ENCODE peak calls at places on chromosome 2, in seven cellular contexts. One of them, this sample, is unnamed. For H3K4me1, the result is how much of the 10 kb centered on the place peaks cover.

GRCh38 chr2:237281900-237282306 is 132.1 kb downstream of the COL6A3 start:
- DNase-seq in adipocyte: peak
- DNase-seq in kidney: no peak
- DNase-seq in Caco-2: no peak
- DNase-seq in transverse colon: no peak
- DNase-seq in right lobe of liver: no peak
- DNase-seq in heart right ventricle: no peak
- DNase-seq in this sample: peak

GRCh38 chr2:219459460-219460311 is 25.0 kb downstream of the SPEG start:
- DNase-seq in adipocyte: peak
- DNase-seq in kidney: peak
- DNase-seq in Caco-2: peak
- DNase-seq in transverse colon: peak
- DNase-seq in right lobe of liver: peak
- DNase-seq in heart right ventricle: peak
- DNase-seq in this sample: peak

GRCh38 chr2:98912957-98913915 is 22.8 kb downstream of the CRACDL start:
- DNase-seq in adipocyte: no peak
- DNase-seq in kidney: peak
- DNase-seq in Caco-2: no peak
- DNase-seq in transverse colon: no peak
- DNase-seq in right lobe of liver: peak
- DNase-seq in heart right ventricle: no peak
- DNase-seq in this sample: no peak

GRCh38 chr2:100895402-100895801 is 75.5 kb downstream of the NPAS2 start:
- DNase-seq in adipocyte: no peak
- DNase-seq in kidney: no peak
- DNase-seq in Caco-2: no peak
- DNase-seq in transverse colon: peak
- DNase-seq in right lobe of liver: peak
- DNase-seq in heart right ventricle: peak
- DNase-seq in this sample: no peak

GRCh38 chr2:67974564-67975430 is 88.0 kb downstream of the C1D start:
- DNase-seq in adipocyte: no peak
- DNase-seq in kidney: peak
- DNase-seq in Caco-2: no peak
- DNase-seq in transverse colon: peak
- DNase-seq in right lobe of liver: no peak
- DNase-seq in heart right ventricle: peak
- DNase-seq in this sample: no peak

GRCh38 chr2:219509780-219510511 is 4.3 kb upstream of the ASIC4 start:
- DNase-seq in adipocyte: peak
- DNase-seq in kidney: peak
- DNase-seq in Caco-2: peak
- DNase-seq in transverse colon: peak
- DNase-seq in right lobe of liver: peak
- DNase-seq in heart right ventricle: peak
- DNase-seq in this sample: peak

GRCh38 chr2:96148410-96149217 is 3.4 kb upstream of the DUSP2 start:
- DNase-seq in adipocyte: peak
- DNase-seq in kidney: peak
- DNase-seq in Caco-2: no peak
- DNase-seq in transverse colon: peak
- DNase-seq in right lobe of liver: peak
- DNase-seq in heart right ventricle: peak
- DNase-seq in this sample: no peak

GRCh38 chr2:222609391-222609790 is 46.5 kb downstream of the FARSB start:
- DNase-seq in adipocyte: peak
- DNase-seq in kidney: no peak
- DNase-seq in Caco-2: no peak
- DNase-seq in transverse colon: no peak
- DNase-seq in right lobe of liver: no peak
- DNase-seq in heart right ventricle: no peak
- DNase-seq in this sample: no peak

GRCh38 chr2:7209776-7210555 is 292.8 kb downstream of the RNF144A start:
- DNase-seq in adipocyte: peak
- DNase-seq in kidney: no peak
- DNase-seq in Caco-2: no peak
- DNase-seq in transverse colon: no peak
- DNase-seq in right lobe of liver: no peak
- DNase-seq in heart right ventricle: no peak
- DNase-seq in this sample: no peak

GRCh38 chr2:55133467-55134315 is 83.4 kb upstream of the RTN4 start:
- DNase-seq in adipocyte: peak
- DNase-seq in kidney: no peak
- DNase-seq in Caco-2: no peak
- DNase-seq in transverse colon: no peak
- DNase-seq in right lobe of liver: peak
- DNase-seq in heart right ventricle: no peak
- DNase-seq in this sample: peak

GRCh38 chr2:133680399-133681044 is 112.3 kb upstream of the NCKAP5 start:
- DNase-seq in adipocyte: no peak
- DNase-seq in kidney: no peak
- DNase-seq in Caco-2: no peak
- DNase-seq in transverse colon: no peak
- DNase-seq in right lobe of liver: no peak
- DNase-seq in heart right ventricle: no peak
- DNase-seq in this sample: no peak

GRCh38 chr2:238284802-238285515 is 3.5 kb downstream of the PER2 start:
- DNase-seq in adipocyte: no peak
- DNase-seq in kidney: peak
- DNase-seq in Caco-2: no peak
- DNase-seq in transverse colon: peak
- DNase-seq in right lobe of liver: peak
- DNase-seq in heart right ventricle: no peak
- DNase-seq in this sample: no peak

GRCh38 chr2:238279324-238279682 is 9.1 kb downstream of the PER2 start:
- DNase-seq in adipocyte: no peak
- DNase-seq in kidney: peak
- DNase-seq in Caco-2: no peak
- DNase-seq in transverse colon: no peak
- DNase-seq in right lobe of liver: no peak
- DNase-seq in heart right ventricle: no peak
- DNase-seq in this sample: no peak

GRCh38 chr2:238282861-238283738 is 5.3 kb downstream of the PER2 start:
- DNase-seq in adipocyte: no peak
- DNase-seq in kidney: peak
- DNase-seq in Caco-2: no peak
- DNase-seq in transverse colon: no peak
- DNase-seq in right lobe of liver: no peak
- DNase-seq in heart right ventricle: no peak
- DNase-seq in this sample: no peak

GRCh38 chr2:238280083-238280816 is 8.2 kb downstream of the PER2 start:
- DNase-seq in adipocyte: no peak
- DNase-seq in kidney: peak
- DNase-seq in Caco-2: no peak
- DNase-seq in transverse colon: peak
- DNase-seq in right lobe of liver: no peak
- DNase-seq in heart right ventricle: no peak
- DNase-seq in this sample: no peak

DNA sequence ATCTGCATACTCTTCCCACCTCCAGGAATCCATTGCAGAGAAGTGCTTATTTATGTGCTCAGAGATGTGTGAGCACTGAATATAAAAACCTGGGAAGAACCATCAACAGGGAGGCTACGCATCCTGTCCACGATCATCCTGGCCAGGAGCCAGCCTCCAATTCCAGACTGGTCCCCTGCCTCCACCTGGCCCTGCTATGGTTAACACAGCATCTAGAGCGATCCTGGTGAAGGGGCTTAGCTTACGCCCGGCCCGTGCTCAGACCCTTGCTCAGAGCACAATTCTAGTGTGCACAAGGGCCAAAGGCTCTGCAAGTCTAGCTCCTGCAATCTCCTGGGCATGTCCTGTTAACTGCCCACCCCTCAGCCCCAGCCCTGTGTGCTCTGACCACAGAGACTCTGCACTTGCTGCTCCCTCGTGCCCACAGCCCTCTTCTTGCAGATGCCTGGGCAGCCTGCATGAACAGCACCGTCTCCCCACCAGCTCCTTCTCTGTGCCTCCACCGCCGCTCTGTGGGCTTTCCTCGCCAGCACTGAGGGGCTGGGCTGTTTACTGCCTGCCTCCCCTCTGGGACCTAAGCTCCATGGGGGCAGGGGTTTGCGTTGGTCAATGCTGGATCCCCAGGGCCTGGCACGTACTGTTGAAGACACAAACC is 6.5 kb downstream of the PER2 start:
- DNase-seq in adipocyte: no peak
- DNase-seq in kidney: peak
- DNase-seq in Caco-2: no peak
- DNase-seq in transverse colon: no peak
- DNase-seq in right lobe of liver: no peak
- DNase-seq in heart right ventricle: no peak
- DNase-seq in this sample: no peak
- H3K4me1 ChIP-seq in adipocyte: under half
- H3K4me1 ChIP-seq in kidney: under half
- H3K4me1 ChIP-seq in Caco-2: under half
- H3K4me1 ChIP-seq in transverse colon: under half
- H3K4me1 ChIP-seq in right lobe of liver: under half
- H3K4me1 ChIP-seq in heart right ventricle: under half
- H3K4me1 ChIP-seq in this sample: under half

GRCh38 chr2:74198461-74199274 is at the start of gene MTHFD2:
- DNase-seq in adipocyte: peak
- DNase-seq in kidney: peak
- DNase-seq in Caco-2: peak
- DNase-seq in transverse colon: peak
- DNase-seq in right lobe of liver: peak
- DNase-seq in heart right ventricle: peak
- DNase-seq in this sample: peak

GRCh38 chr2:74199871-74200305 is 1.5 kb downstream of the MTHFD2 start:
- DNase-seq in adipocyte: peak
- DNase-seq in kidney: no peak
- DNase-seq in Caco-2: no peak
- DNase-seq in transverse colon: no peak
- DNase-seq in right lobe of liver: no peak
- DNase-seq in heart right ventricle: no peak
- DNase-seq in this sample: no peak

GRCh38 chr2:74199275-74199701 is 873 bp downstream of the MTHFD2 start:
- DNase-seq in adipocyte: no peak
- DNase-seq in kidney: no peak
- DNase-seq in Caco-2: no peak
- DNase-seq in transverse colon: no peak
- DNase-seq in right lobe of liver: no peak
- DNase-seq in heart right ventricle: no peak
- DNase-seq in this sample: no peak

GRCh38 chr2:74201596-74201995 is 3.2 kb downstream of the MTHFD2 start:
- DNase-seq in adipocyte: peak
- DNase-seq in kidney: no peak
- DNase-seq in Caco-2: no peak
- DNase-seq in transverse colon: no peak
- DNase-seq in right lobe of liver: no peak
- DNase-seq in heart right ventricle: no peak
- DNase-seq in this sample: no peak

DNA sequence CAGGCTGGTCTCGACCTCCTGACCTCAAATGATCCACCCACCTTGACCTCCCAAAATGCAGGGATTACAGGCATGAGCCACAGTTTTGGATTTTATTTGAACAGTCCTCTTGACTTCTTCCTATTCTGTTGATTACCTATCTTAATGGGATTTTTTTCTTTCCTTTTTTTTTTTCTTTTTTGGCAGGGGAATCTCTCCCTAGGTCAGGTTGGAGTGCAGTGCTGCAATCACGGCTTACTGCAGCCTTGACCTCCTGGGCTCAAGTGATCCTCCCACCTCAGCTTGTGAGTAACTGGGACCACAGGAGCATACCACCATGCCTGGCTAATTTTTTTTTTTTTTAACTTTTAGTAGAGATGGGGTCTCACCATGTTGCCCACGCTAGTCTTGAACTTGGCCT is 2.8 kb downstream of the MTHFD2 start:
- DNase-seq in adipocyte: no peak
- DNase-seq in kidney: no peak
- DNase-seq in Caco-2: no peak
- DNase-seq in transverse colon: no peak
- DNase-seq in right lobe of liver: no peak
- DNase-seq in heart right ventricle: no peak
- DNase-seq in this sample: no peak
- H3K4me3 ChIP-seq in adipocyte: peak
- H3K4me3 ChIP-seq in kidney: no peak
- H3K4me3 ChIP-seq in Caco-2: no peak
- H3K4me3 ChIP-seq in transverse colon: no peak
- H3K4me3 ChIP-seq in right lobe of liver: no peak
- H3K4me3 ChIP-seq in heart right ventricle: no peak
- H3K4me3 ChIP-seq in this sample: peak

DNA sequence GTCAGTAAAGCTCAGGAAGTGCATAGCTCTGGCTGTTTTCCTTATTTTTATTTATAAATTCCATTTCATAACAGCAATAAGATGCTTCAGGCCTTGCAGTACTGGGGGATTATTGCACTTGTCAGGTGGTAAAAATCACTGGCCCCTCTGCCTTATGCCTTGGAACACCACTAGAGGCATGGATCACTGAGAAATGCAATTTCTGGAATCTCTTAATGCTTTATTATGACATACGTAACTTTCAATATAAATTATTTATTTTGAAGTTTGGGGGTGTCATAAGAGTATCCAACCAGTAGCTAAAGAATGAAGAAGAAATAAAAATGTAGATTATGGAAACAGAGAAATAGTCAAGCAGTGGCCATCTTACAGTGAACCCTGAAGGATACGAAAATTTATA is 183.1 kb downstream of the FIGN start:
- DNase-seq in adipocyte: no peak
- DNase-seq in kidney: no peak
- DNase-seq in Caco-2: no peak
- DNase-seq in transverse colon: no peak
- DNase-seq in right lobe of liver: no peak
- DNase-seq in heart right ventricle: no peak
- DNase-seq in this sample: peak
- H3K4me1 ChIP-seq in adipocyte: under half
- H3K4me1 ChIP-seq in kidney: under half
- H3K4me1 ChIP-seq in Caco-2: under half
- H3K4me1 ChIP-seq in transverse colon: under half
- H3K4me1 ChIP-seq in right lobe of liver: under half
- H3K4me1 ChIP-seq in heart right ventricle: under half
- H3K4me1 ChIP-seq in this sample: under half

GRCh38 chr2:236061497-236061896 is 106.7 kb downstream of the GBX2 start:
- DNase-seq in adipocyte: no peak
- DNase-seq in kidney: no peak
- DNase-seq in Caco-2: no peak
- DNase-seq in transverse colon: no peak
- DNase-seq in right lobe of liver: no peak
- DNase-seq in heart right ventricle: no peak
- DNase-seq in this sample: no peak

GRCh38 chr2:236063994-236064393 is 104.2 kb downstream of the GBX2 start:
- DNase-seq in adipocyte: no peak
- DNase-seq in kidney: no peak
- DNase-seq in Caco-2: no peak
- DNase-seq in transverse colon: no peak
- DNase-seq in right lobe of liver: no peak
- DNase-seq in heart right ventricle: no peak
- DNase-seq in this sample: no peak

GRCh38 chr2:236061899-236062298 is 106.3 kb downstream of the GBX2 start:
- DNase-seq in adipocyte: no peak
- DNase-seq in kidney: no peak
- DNase-seq in Caco-2: no peak
- DNase-seq in transverse colon: no peak
- DNase-seq in right lobe of liver: no peak
- DNase-seq in heart right ventricle: no peak
- DNase-seq in this sample: no peak

GRCh38 chr2:236070236-236070635 is 98.0 kb downstream of the GBX2 start:
- DNase-seq in adipocyte: no peak
- DNase-seq in kidney: no peak
- DNase-seq in Caco-2: no peak
- DNase-seq in transverse colon: no peak
- DNase-seq in right lobe of liver: no peak
- DNase-seq in heart right ventricle: no peak
- DNase-seq in this sample: no peak

GRCh38 chr2:236065756-236066155 is 102.4 kb downstream of the GBX2 start:
- DNase-seq in adipocyte: no peak
- DNase-seq in kidney: no peak
- DNase-seq in Caco-2: no peak
- DNase-seq in transverse colon: no peak
- DNase-seq in right lobe of liver: no peak
- DNase-seq in heart right ventricle: no peak
- DNase-seq in this sample: no peak
- H3K4me3 ChIP-seq in adipocyte: no peak
- H3K4me3 ChIP-seq in kidney: no peak
- H3K4me3 ChIP-seq in Caco-2: no peak
- H3K4me3 ChIP-seq in transverse colon: no peak
- H3K4me3 ChIP-seq in right lobe of liver: no peak
- H3K4me3 ChIP-seq in heart right ventricle: no peak
- H3K4me3 ChIP-seq in this sample: no peak